ENCODE peak calls at places on chromosome 17, in four cellular contexts. N, O, X and V are unnamed samples.

GRCh38 chr17:76868669-76869208 is 535 bp downstream of the MGAT5B start:
- DNase-seq in N (peak; percentile 56), O (peak; percentile 50), X (peak; percentile 45), V (no peak)

GRCh38 chr17:39231587-39232551 is 6.1 kb upstream of the STAC2 start:
- DNase-seq in N (peak; percentile 63), O (peak; percentile 80), X (peak; percentile 73), V (no peak)

GRCh38 chr17:21523482-21524210 is 147.5 kb downstream of the KCNJ12 start:
- DNase-seq in N (no peak), O (no peak), X (no peak), V (no peak)

GRCh38 chr17:78324391-78325075 is 35.3 kb downstream of the SOCS3 start:
- DNase-seq in N (no peak), O (peak; percentile 71), X (peak; percentile 93), V (peak; percentile 96)

GRCh38 chr17:45386180-45386579 is 46.5 kb downstream of the ARHGAP27 start:
- DNase-seq in N (no peak), O (no peak), X (no peak), V (no peak)

GRCh38 chr17:61073799-61074513 is 325.7 kb upstream of the TBX2 start:
- DNase-seq in N (no peak), O (no peak), X (no peak), V (no peak)

GRCh38 chr17:2418572-2418971 is 17.7 kb upstream of the MNT start:
- DNase-seq in N (no peak), O (no peak), X (no peak), V (no peak)

GRCh38 chr17:78672880-78673371 is 95.7 kb upstream of the DNAH17 start:
- DNase-seq in N (no peak), O (no peak), X (no peak), V (no peak)

GRCh38 chr17:64506201-64506575 is at the start of gene DDX5:
- DNase-seq in N (peak; percentile 95), O (peak; percentile 98), X (peak; percentile 98), V (peak; percentile 98)

GRCh38 chr17:47427985-47428384 is 102.9 kb upstream of the NPEPPS start:
- DNase-seq in N (no peak), O (no peak), X (no peak), V (no peak)

GRCh38 chr17:40949406-40949805 is 12.0 kb upstream of the KRT23 start:
- DNase-seq in N (no peak), O (no peak), X (no peak), V (no peak)

GRCh38 chr17:29066603-29067002 is 23.7 kb downstream of the PIPOX start:
- DNase-seq in N (no peak), O (no peak), X (no peak), V (no peak)

GRCh38 chr17:74012465-74012864 is 191.0 kb upstream of the RPL38 start:
- DNase-seq in N (no peak), O (no peak), X (no peak), V (no peak)

GRCh38 chr17:7046127-7046724 is 2.3 kb upstream of the SLC16A11 start:
- DNase-seq in N (no peak), O (peak; percentile 72), X (no peak), V (no peak)

GRCh38 chr17:6755731-6756184 is at the start of gene XAF1:
- DNase-seq in N (no peak), O (no peak), X (peak; percentile 71), V (peak; percentile 45)

GRCh38 chr17:80864751-80865150 is 126.9 kb upstream of the CHMP6 start:
- DNase-seq in N (no peak), O (no peak), X (peak; percentile 20), V (no peak)

GRCh38 chr17:55433629-55434422 is 12.2 kb upstream of the MMD start:
- DNase-seq in N (no peak), O (no peak), X (no peak), V (no peak)

GRCh38 chr17:7042507-7043194 is 1.2 kb downstream of the SLC16A11 start:
- DNase-seq in N (no peak), O (peak; percentile 70), X (peak; percentile 75), V (peak; percentile 32)

GRCh38 chr17:68870427-68870826 is 84.8 kb downstream of the ABCA8 start:
- DNase-seq in N (no peak), O (no peak), X (no peak), V (no peak)

GRCh38 chr17:59837362-59838195 is 55.2 kb downstream of the TUBD1 start:
- DNase-seq in N (peak; percentile 37), O (peak; percentile 99), X (no peak), V (no peak)

GRCh38 chr17:44307387-44308186 is 814 bp upstream of the RUNDC3A start:
- DNase-seq in N (peak; percentile 67), O (peak; percentile 82), X (no peak), V (peak; percentile 78)

GRCh38 chr17:67244621-67245072 is 349 bp downstream of the HELZ start:
- DNase-seq in N (peak; percentile 54), O (peak; percentile 56), X (peak; percentile 67), V (peak; percentile 15)

GRCh38 chr17:72439893-72440502 is 319.2 kb downstream of the SOX9 start:
- DNase-seq in N (no peak), O (no peak), X (no peak), V (no peak)

GRCh38 chr17:45917081-45917480 is 22.7 kb downstream of the MAPT start:
- DNase-seq in N (no peak), O (no peak), X (no peak), V (no peak)

GRCh38 chr17:78523939-78524655 is 53.1 kb downstream of the DNAH17 start:
- DNase-seq in N (no peak), O (no peak), X (no peak), V (no peak)

GRCh38 chr17:82889496-82890338 is 49.9 kb upstream of the ZNF750 start:
- DNase-seq in N (no peak), O (no peak), X (peak; percentile 25), V (no peak)